ENCODE peak calls at places on chromosomes 4 and X, in seven cellular contexts. A is IMR-90, L is mucosa of descending colon, W is endodermal cell, N is uterus, Y is PC-3, O is psoas muscle. F is an unnamed sample. For H3K4me1, the result is how much of the 10 kb centered on the place peaks cover.

GRCh38 chr4:81131563-81131962 is 83.5 kb downstream of the PRKG2 start:
- DNase-seq in A (no peak), N (no peak), W (no peak), L (no peak), O (no peak), Y (no peak), F (no peak)

GRCh38 chrX:150547511-150548115 is 20.8 kb upstream of the MTM1 start:
- DNase-seq in Y (no peak), N (peak), O (peak), W (peak), L (peak), A (no peak), F (peak)

GRCh38 chr4:84847978-84848377 is 118.5 kb downstream of the WDFY3 start:
- DNase-seq in Y (no peak), A (no peak), W (no peak), O (no peak), N (no peak), L (no peak), F (no peak)

GRCh38 chrX:68599256-68600152 is 48.0 kb upstream of the STARD8 start:
- DNase-seq in Y (peak), L (no peak), N (no peak), O (no peak), W (peak), A (peak), F (no peak)

GRCh38 chr4:54093609-54094240 is 6.2 kb upstream of the GSX2 start:
- DNase-seq in W (peak), A (no peak), O (no peak), N (no peak), L (no peak), Y (no peak), F (no peak)

GRCh38 chr4:169485791-169486742 is 126.3 kb downstream of the NEK1 start:
- DNase-seq in N (peak), A (peak), O (no peak), W (peak), L (no peak), Y (peak), F (no peak)

GRCh38 chr4:88017516-88018302 is 10.3 kb downstream of the PKD2 start:
- DNase-seq in L (no peak), Y (peak), A (peak), W (no peak), N (no peak), O (no peak), F (peak)

GRCh38 chrX:2627272-2627867 is 63.7 kb upstream of the CD99 start:
- DNase-seq in O (no peak), Y (peak), L (no peak), A (peak), W (peak), N (no peak), F (no peak)

GRCh38 chrX:78650906-78651437 is 8.2 kb downstream of the RTL3 start:
- DNase-seq in L (no peak), A (peak), O (no peak), Y (peak), W (no peak), N (no peak), F (no peak)

GRCh38 chrX:53685711-53686110 is 808 bp downstream of the HUWE1 start:
- DNase-seq in A (peak), Y (peak), L (no peak), O (no peak), W (no peak), N (no peak), F (no peak)

GRCh38 chr4:113576947-113577678 is 184.4 kb downstream of the CAMK2D start:
- DNase-seq in L (no peak), O (no peak), W (no peak), N (no peak), A (no peak), Y (no peak), F (no peak)
- H3K4me1 ChIP-seq in L (under half), O (under half), W (under half), N (under half), A (under half), Y (under half), F (under half)

GRCh38 chr4:8227201-8227770 is 28.2 kb downstream of the SH3TC1 start:
- DNase-seq in O (no peak), Y (no peak), N (no peak), W (no peak), A (no peak), L (peak), F (peak)
- H3K4me1 ChIP-seq in O (under half), Y (under half), N (under half), W (under half), A (under half), L (under half), F (under half)

DNA sequence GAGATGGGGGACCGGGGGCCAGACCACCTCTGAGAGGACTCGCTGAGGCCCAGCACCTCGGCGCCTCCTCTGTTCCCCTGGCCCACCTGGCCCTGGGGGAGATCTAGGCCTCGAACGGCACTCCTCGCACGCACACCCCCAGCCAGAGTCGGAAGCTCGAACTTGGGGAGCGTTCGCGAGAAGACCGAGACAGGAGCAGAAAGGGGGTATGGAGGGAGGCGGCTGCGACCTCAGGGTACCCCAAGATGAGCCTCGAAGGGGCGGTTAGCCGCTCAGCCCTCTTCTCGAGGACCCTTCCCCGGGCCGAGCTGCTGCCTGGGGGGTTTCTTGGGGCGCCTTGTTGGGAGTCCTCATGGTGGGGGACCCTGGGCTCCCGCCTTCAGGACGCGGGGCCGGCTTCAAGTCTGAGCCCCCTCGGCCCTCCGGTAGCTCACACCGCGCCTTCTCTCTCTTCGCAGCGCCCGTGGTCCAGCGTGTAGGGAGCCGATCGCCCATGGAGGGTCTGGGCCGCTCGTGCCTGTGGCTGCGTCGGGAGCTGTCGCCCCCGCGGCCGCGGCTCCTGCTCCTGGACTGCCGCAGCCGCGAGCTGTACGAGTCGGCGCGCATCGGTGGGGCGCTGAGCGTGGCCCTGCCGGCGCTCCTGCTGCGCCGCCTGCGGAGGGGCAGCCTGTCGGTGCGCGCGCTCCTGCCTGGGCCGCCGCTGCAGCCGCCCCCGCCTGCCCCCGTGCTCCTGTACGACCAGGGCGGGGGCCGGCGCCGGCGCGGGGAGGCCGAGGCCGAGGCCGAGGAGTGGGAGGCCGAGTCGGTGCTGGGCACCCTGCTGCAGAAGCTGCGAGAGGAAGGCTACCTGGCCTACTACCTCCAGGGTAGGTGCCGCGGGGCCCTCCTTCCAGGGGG is 706 bp downstream of the DUSP9 start:
- DNase-seq in N (peak), Y (no peak), A (no peak), L (peak), O (no peak), W (peak), F (peak)
- H3K4me1 ChIP-seq in N (under half), Y (under half), A (under half), L (under half), O (under half), W (under half), F (under half)

GRCh38 chr4:140078366-140078765 is 75.6 kb downstream of the MAML3 start:
- DNase-seq in N (peak), W (peak), L (no peak), A (peak), O (peak), Y (no peak), F (peak)
- H3K4me1 ChIP-seq in N (under half), W (under half), L (under half), A (under half), O (under half), Y (under half), F (under half)

GRCh38 chr4:10095296-10095991 is 21.2 kb downstream of the WDR1 start:
- DNase-seq in L (peak), O (peak), A (no peak), W (no peak), Y (peak), N (no peak), F (no peak)
- H3K4me1 ChIP-seq in L (under half), O (half or more), A (half or more), W (under half), Y (under half), N (under half), F (half or more)

DNA sequence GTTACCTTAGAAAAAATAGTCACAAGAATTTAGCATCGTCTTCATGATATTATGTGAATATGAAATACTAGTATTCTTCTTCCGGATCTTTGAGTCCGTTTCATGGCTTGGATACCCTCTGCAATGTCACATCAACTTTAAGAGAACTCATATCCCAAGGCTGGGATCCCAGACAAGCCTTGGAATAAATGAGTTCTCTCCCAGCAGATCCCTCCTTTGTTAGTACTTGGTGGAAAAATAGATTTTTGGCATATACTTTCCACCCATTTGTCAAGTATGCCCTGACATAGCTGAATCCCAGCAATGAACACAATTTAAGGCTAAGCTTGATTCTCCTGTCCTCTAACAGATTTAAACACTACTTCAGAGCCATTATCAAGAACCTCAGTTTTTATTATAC is 144.5 kb downstream of the PPARGC1A start:
- DNase-seq in W (no peak), L (no peak), A (no peak), N (no peak), Y (no peak), O (no peak), F (no peak)
- H3K4me1 ChIP-seq in W (under half), L (under half), A (under half), N (under half), Y (under half), O (under half), F (under half)

F was measured in heart left ventricle.